ENCODE peak calls at places on chromosome 12, in eight cellular contexts. C is NCI-H1417; J is T-helper 9 cell; V is stimulated activated CD4-positive, alpha-beta T cell treated with anti-CD3 and anti-CD28 coated beads, Interleukin-15, amount 100 ng/mL, for 1 hour; L is lower leg skin; I is activated CD4-positive, alpha-beta memory T cell treated with anti-CD3 and anti-CD28 coated beads for 36 hours; O is AG10803; F is naive thymus-derived CD8-positive, alpha-beta T cell. A is an unnamed sample.

GRCh38 chr12:119406322-119406721 is 71.8 kb downstream of the CCDC60 start:
- DNase-seq in C (peak), J (no peak), V (no peak), L (no peak), I (no peak), O (no peak), F (no peak), A (no peak)

GRCh38 chr12:91316825-91317224 is 134.2 kb upstream of the DCN start:
- DNase-seq in C (no peak), J (no peak), V (no peak), L (no peak), I (no peak), O (peak), F (no peak), A (no peak)

GRCh38 chr12:30970559-30971202 is 44.1 kb downstream of the TSPAN11 start:
- DNase-seq in C (no peak), J (no peak), V (no peak), L (no peak), I (no peak), O (no peak), F (no peak), A (peak)

GRCh38 chr12:82645414-82645813 is 41.3 kb upstream of the TMTC2 start:
- DNase-seq in C (no peak), J (no peak), V (no peak), L (no peak), I (no peak), O (no peak), F (no peak), A (no peak)

GRCh38 chr12:27627123-27627835 is 69.0 kb upstream of the REP15 start:
- DNase-seq in C (no peak), J (no peak), V (no peak), L (no peak), I (no peak), O (peak), F (no peak), A (no peak)

GRCh38 chr12:110993425-110993824 is 73.0 kb upstream of the MYL2 start:
- DNase-seq in C (no peak), J (no peak), V (no peak), L (no peak), I (no peak), O (no peak), F (no peak), A (no peak)

GRCh38 chr12:96070670-96071279 is 35.4 kb upstream of the LTA4H start:
- DNase-seq in C (no peak), J (no peak), V (no peak), L (peak), I (no peak), O (peak), F (peak), A (peak)

GRCh38 chr12:117622087-117622486 is 260.7 kb upstream of the NOS1 start:
- DNase-seq in C (no peak), J (no peak), V (no peak), L (no peak), I (no peak), O (peak), F (no peak), A (no peak)

GRCh38 chr12:3453947-3454675 is 36.9 kb upstream of the PRMT8 start:
- DNase-seq in C (no peak), J (no peak), V (no peak), L (no peak), I (no peak), O (peak), F (no peak), A (no peak)

GRCh38 chr12:104473374-104473983 is 16.7 kb downstream of the CHST11 start:
- DNase-seq in C (no peak), J (no peak), V (no peak), L (no peak), I (peak), O (no peak), F (no peak), A (no peak)

GRCh38 chr12:52149651-52150241 is 42.1 kb downstream of the KRT80 start:
- DNase-seq in C (no peak), J (no peak), V (no peak), L (no peak), I (no peak), O (no peak), F (no peak), A (no peak)

GRCh38 chr12:109462868-109463692 is 14.0 kb downstream of the KCTD10 start:
- DNase-seq in C (no peak), J (no peak), V (no peak), L (peak), I (no peak), O (peak), F (peak), A (no peak)

GRCh38 chr12:63937381-63938168 is 93.1 kb downstream of the SRGAP1 start:
- DNase-seq in C (no peak), J (no peak), V (no peak), L (no peak), I (no peak), O (peak), F (no peak), A (no peak)

GRCh38 chr12:45381351-45381750 is 165.5 kb downstream of the ANO6 start:
- DNase-seq in C (no peak), J (no peak), V (no peak), L (no peak), I (no peak), O (no peak), F (no peak), A (no peak)

GRCh38 chr12:7872565-7873304 is at the start of gene SLC2A14:
- DNase-seq in C (no peak), J (no peak), V (no peak), L (no peak), I (no peak), O (no peak), F (no peak), A (no peak)

GRCh38 chr12:8913702-8914032 is 642 bp upstream of the PHC1 start:
- DNase-seq in C (no peak), J (no peak), V (no peak), L (no peak), I (no peak), O (peak), F (peak), A (peak)

GRCh38 chr12:94220804-94221203 is 72.4 kb downstream of the PLXNC1 start:
- DNase-seq in C (no peak), J (no peak), V (no peak), L (no peak), I (no peak), O (no peak), F (no peak), A (no peak)

GRCh38 chr12:14843425-14843887 is at the start of gene ART4:
- DNase-seq in C (no peak), J (no peak), V (no peak), L (no peak), I (no peak), O (no peak), F (no peak), A (no peak)

GRCh38 chr12:52670506-52670905 is 9.7 kb downstream of the KRT1 start:
- DNase-seq in C (no peak), J (no peak), V (no peak), L (no peak), I (no peak), O (no peak), F (no peak), A (no peak)

GRCh38 chr12:42426733-42427132 is 100.8 kb downstream of the PPHLN1 start:
- DNase-seq in C (no peak), J (no peak), V (no peak), L (no peak), I (peak), O (peak), F (no peak), A (no peak)

GRCh38 chr12:7154901-7155470 is 24.8 kb downstream of the CLSTN3 start:
- DNase-seq in C (no peak), J (no peak), V (no peak), L (no peak), I (no peak), O (no peak), F (no peak), A (no peak)

GRCh38 chr12:22164101-22164500 is 118.1 kb downstream of the CMAS start:
- DNase-seq in C (no peak), J (no peak), V (no peak), L (no peak), I (peak), O (no peak), F (peak), A (no peak)

GRCh38 chr12:67667276-67668073 is 18.9 kb downstream of the DYRK2 start:
- DNase-seq in C (no peak), J (no peak), V (no peak), L (peak), I (no peak), O (peak), F (no peak), A (no peak)

GRCh38 chr12:131051155-131051473 is 97.4 kb downstream of the ADGRD1 start:
- DNase-seq in C (no peak), J (no peak), V (no peak), L (no peak), I (no peak), O (no peak), F (no peak), A (no peak)

GRCh38 chr12:104792570-104792969 is 165.5 kb downstream of the SLC41A2 start:
- DNase-seq in C (no peak), J (no peak), V (no peak), L (no peak), I (no peak), O (peak), F (no peak), A (no peak)

GRCh38 chr12:49912846-49913245 is 9.1 kb upstream of the FAIM2 start:
- DNase-seq in C (no peak), J (no peak), V (no peak), L (no peak), I (no peak), O (no peak), F (no peak), A (no peak)

GRCh38 chr12:57521475-57522018 is 1.1 kb upstream of the MBD6 start:
- DNase-seq in C (peak), J (no peak), V (no peak), L (peak), I (no peak), O (peak), F (no peak), A (no peak)

GRCh38 chr12:60421741-60422140 is 825.9 kb downstream of the SLC16A7 start:
- DNase-seq in C (no peak), J (no peak), V (no peak), L (no peak), I (no peak), O (no peak), F (no peak), A (no peak)

A was measured in NCI-H2081.